ENCODE peak calls at places on chromosomes 5 and 9, in seven cellular contexts. W is stimulated activated CD8-positive, alpha-beta memory T cell treated with anti-CD3 and anti-CD28 coated beads, Interleukin-7, amount 100 ng/mL, for 4 hours; E is SHP77; Z is choroid plexus epithelial cell; X is Calu3; U is activated CD4-positive, alpha-beta T cell treated with anti-CD3 and anti-CD28 coated beads, Interleukin-2, amount 50 U/mL, for 1 hour; M is GM12892. D is an unnamed sample.
A peak's percentile ranks its signal among the peaks of the same experiment; 100 is the strongest.

GRCh38 chr5:126508962-126509279 is 85.7 kb downstream of the GRAMD2B start:
- DNase-seq in W (no peak), E (no peak), Z (peak; percentile 96), X (no peak), U (no peak), M (no peak), D (no peak)

GRCh38 chr5:172163346-172163745 is 24.7 kb downstream of the STK10 start:
- DNase-seq in W (no peak), E (no peak), Z (no peak), X (no peak), U (no peak), M (no peak), D (no peak)

GRCh38 chr5:172868436-172868923 is 34.4 kb downstream of the ERGIC1 start:
- DNase-seq in W (no peak), E (no peak), Z (peak; percentile 63), X (no peak), U (no peak), M (no peak), D (no peak)

GRCh38 chr9:125180876-125181275 is 8.7 kb downstream of the PPP6C start:
- DNase-seq in W (no peak), E (no peak), Z (no peak), X (no peak), U (no peak), M (no peak), D (no peak)

GRCh38 chr9:4486176-4486575 is 4.1 kb upstream of the SLC1A1 start:
- DNase-seq in W (no peak), E (no peak), Z (no peak), X (no peak), U (no peak), M (no peak), D (no peak)

GRCh38 chr5:91383027-91383955 is at the start of gene ARRDC3:
- DNase-seq in W (peak; percentile 88), E (peak; percentile 94), Z (peak; percentile 97), X (peak; percentile 98), U (peak; percentile 96), M (peak; percentile 45), D (peak; percentile 85)

GRCh38 chr9:132740526-132741309 is 70.5 kb downstream of the GTF3C4 start:
- DNase-seq in W (no peak), E (no peak), Z (no peak), X (no peak), U (no peak), M (no peak), D (no peak)

GRCh38 chr5:36870399-36871040 is 6.0 kb upstream of the NIPBL start:
- DNase-seq in W (no peak), E (peak; percentile 89), Z (peak; percentile 84), X (no peak), U (no peak), M (no peak), D (peak; percentile 62)

GRCh38 chr9:116437411-116438370 is 249.4 kb upstream of the TRIM32 start:
- DNase-seq in W (no peak), E (no peak), Z (no peak), X (no peak), U (no peak), M (no peak), D (no peak)

GRCh38 chr5:16428359-16428758 is 37.2 kb downstream of the ZNF622 start:
- DNase-seq in W (no peak), E (no peak), Z (no peak), X (no peak), U (no peak), M (no peak), D (no peak)

GRCh38 chr5:54090495-54091084 is 219.8 kb downstream of the ARL15 start:
- DNase-seq in W (no peak), E (no peak), Z (peak; percentile 95), X (no peak), U (no peak), M (no peak), D (no peak)

GRCh38 chr5:28066856-28067255 is 1028.5 kb upstream of the CDH9 start:
- DNase-seq in W (no peak), E (no peak), Z (no peak), X (no peak), U (no peak), M (no peak), D (no peak)

GRCh38 chr5:150116667-150117395 is 30.5 kb upstream of the CSF1R start:
- DNase-seq in W (no peak), E (no peak), Z (no peak), X (no peak), U (no peak), M (peak; percentile 8), D (no peak)

D was measured in SIG-M5.